ENCODE peak calls at places on chromosomes 1 and 21, in six cellular contexts. W is MM.1S, K is esophagus muscularis mucosa, A is HAP-1, M is esophagus squamous epithelium, E is heart right ventricle. T is an unnamed sample.

GRCh38 chr1:50080904-50081586 is 27.7 kb upstream of the ELAVL4 start:
- DNase-seq in K (no peak), W (peak; percentile 51), E (no peak), M (no peak), A (peak; percentile 14), T (no peak)

GRCh38 chr1:208025036-208025435 is 114.1 kb upstream of the CD34 start:
- DNase-seq in A (no peak), W (no peak), E (peak; percentile 34), M (no peak), K (no peak), T (no peak)

GRCh38 chr1:98044071-98044697 is 123.3 kb upstream of the DPYD start:
- DNase-seq in E (no peak), W (no peak), M (no peak), A (no peak), K (no peak), T (no peak)

GRCh38 chr21:31030367-31031106 is 7.7 kb downstream of the KRTAP19-8 start:
- DNase-seq in A (no peak), K (no peak), W (peak; percentile 27), M (no peak), E (no peak), T (no peak)

GRCh38 chr1:175172503-175172902 is 20.1 kb downstream of the KIAA0040 start:
- DNase-seq in A (no peak), W (no peak), K (no peak), M (no peak), E (no peak), T (no peak)

GRCh38 chr1:36328713-36329112 is 5.3 kb upstream of the EVA1B start:
- DNase-seq in A (no peak), K (no peak), E (no peak), M (no peak), W (no peak), T (no peak)

GRCh38 chr1:201016943-201017827 is 6.3 kb downstream of the KIF21B start:
- DNase-seq in M (no peak), A (no peak), K (no peak), E (no peak), W (no peak), T (no peak)

GRCh38 chr1:206037521-206037920 is 13.8 kb upstream of the CTSE start:
- DNase-seq in W (peak; percentile 24), K (no peak), M (no peak), A (no peak), E (no peak), T (no peak)

GRCh38 chr1:215599418-215599817 is 32.3 kb downstream of the KCTD3 start:
- DNase-seq in A (no peak), E (no peak), W (no peak), M (no peak), K (no peak), T (no peak)

GRCh38 chr1:220184503-220184902 is 87.8 kb downstream of the RAB3GAP2 start:
- DNase-seq in A (no peak), W (no peak), K (no peak), E (no peak), M (no peak), T (no peak)

GRCh38 chr1:151568626-151569088 is 28.5 kb downstream of the TUFT1 start:
- DNase-seq in W (no peak), M (no peak), K (no peak), E (no peak), A (no peak), T (peak; percentile 52)

GRCh38 chr1:16129316-16129715 is 26.6 kb downstream of the EPHA2 start:
- DNase-seq in W (no peak), K (no peak), A (no peak), E (no peak), M (no peak), T (no peak)

GRCh38 chr1:51671527-51672325 is 54.8 kb downstream of the OSBPL9 start:
- DNase-seq in E (no peak), W (no peak), K (no peak), M (no peak), A (no peak), T (no peak)

GRCh38 chr1:59214764-59215208 is 82.1 kb upstream of the FGGY start:
- DNase-seq in W (no peak), A (no peak), K (no peak), E (no peak), M (no peak), T (no peak)

GRCh38 chr21:32612075-32612998 is at the start of gene CFAP298:
- DNase-seq in K (peak; percentile 97), M (peak; percentile 39), W (peak; percentile 95), A (peak; percentile 90), E (peak; percentile 91), T (peak; percentile 94)

GRCh38 chr1:89198081-89198480 is 661 bp downstream of the GBP4 start:
- DNase-seq in M (no peak), E (no peak), W (no peak), K (no peak), A (no peak), T (no peak)

GRCh38 chr1:15249032-15249601 is 2.1 kb downstream of the FHAD1 start:
- DNase-seq in A (no peak), E (no peak), K (no peak), W (peak; percentile 93), M (no peak), T (peak; percentile 44)

GRCh38 chr1:206979379-206980043 is 9.3 kb upstream of the FCAMR start:
- DNase-seq in A (peak; percentile 36), M (no peak), K (no peak), E (no peak), W (peak; percentile 37), T (no peak)

DNA sequence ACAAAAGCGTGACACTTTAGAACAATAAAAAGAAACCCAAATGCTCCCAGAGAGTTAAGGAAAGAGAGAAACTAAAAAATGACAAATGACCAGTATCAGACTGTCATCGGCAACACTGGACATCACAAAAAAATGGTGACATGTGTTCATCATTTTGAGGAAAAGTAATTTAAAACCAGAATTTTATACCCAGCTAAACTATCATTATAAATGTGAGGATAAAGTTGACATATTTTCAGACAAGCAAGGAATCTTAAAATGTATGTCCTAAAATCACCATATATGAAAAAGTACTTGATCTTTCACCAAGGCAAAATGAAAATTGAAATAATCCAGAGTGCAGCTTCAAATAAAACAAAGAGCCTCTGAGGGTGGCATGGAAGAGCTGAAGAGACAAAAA is 1.3 kb upstream of the KRTAP10-11 start:
- DNase-seq in M (no peak), K (no peak), E (no peak), A (no peak), W (no peak), T (no peak)
- H3K9me3 ChIP-seq in M (no peaks in the 10 kb centered on the region), K (peaks cover 4% of the 10 kb centered on the region), E (no peaks in the 10 kb centered on the region), A (no peaks in the 10 kb centered on the region), W (no peaks in the 10 kb centered on the region), T (peaks cover 27% of the 10 kb centered on the region)

GRCh38 chr1:22089134-22089571 is 36.6 kb downstream of the CDC42 start:
- DNase-seq in K (no peak), A (no peak), M (no peak), E (no peak), W (no peak), T (no peak)

GRCh38 chr1:22093513-22093912 is 41.0 kb downstream of the CDC42 start:
- DNase-seq in K (no peak), A (no peak), W (no peak), E (no peak), M (no peak), T (no peak)

DNA sequence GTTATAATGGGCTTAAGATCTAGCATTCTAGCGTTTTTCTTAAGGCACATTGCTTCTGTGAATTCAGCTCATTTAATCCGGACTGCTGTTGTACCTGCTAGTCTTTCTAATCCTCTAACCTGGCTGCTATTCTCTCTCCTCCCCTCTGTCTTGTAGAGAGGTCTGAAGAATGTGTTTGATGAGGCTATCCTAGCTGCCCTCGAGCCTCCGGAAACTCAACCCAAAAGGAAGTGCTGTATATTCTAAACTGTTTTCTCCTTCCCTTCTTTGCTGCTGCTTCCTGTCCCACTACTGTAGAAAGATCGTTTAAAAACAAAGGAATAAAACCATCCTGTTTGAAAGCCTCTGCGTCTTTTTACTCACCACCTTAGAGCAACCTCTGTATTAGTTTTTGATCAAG is 37.3 kb downstream of the CDC42 start:
- DNase-seq in K (no peak), M (no peak), E (no peak), W (no peak), A (no peak), T (peak; percentile 12)
- H3K4me3 ChIP-seq in K (peak overlapping the region; percentile 16), M (no peak overlapping the region), E (no peak overlapping the region), W (no peak overlapping the region), A (no peak overlapping the region), T (peak overlapping the region; percentile 83)

GRCh38 chr1:234970731-234971476 is 157.7 kb downstream of the TOMM20 start:
- DNase-seq in E (peak; percentile 75), A (peak; percentile 29), W (no peak), K (no peak), M (no peak), T (no peak)
- H3K4me1 ChIP-seq in E (peaks cover 52% of the 10 kb centered on the region), A (peaks cover 3% of the 10 kb centered on the region), W (no peaks in the 10 kb centered on the region), K (peaks cover 50% of the 10 kb centered on the region), M (peaks cover 71% of the 10 kb centered on the region), T (peaks cover 29% of the 10 kb centered on the region)

GRCh38 chr1:227574926-227575325 is 11.6 kb downstream of the ZNF678 start:
- DNase-seq in M (no peak), E (no peak), A (no peak), K (no peak), W (no peak), T (no peak)
- H3K9me3 ChIP-seq in M (no peaks in the 10 kb centered on the region), E (no peaks in the 10 kb centered on the region), A (peaks cover 7% of the 10 kb centered on the region), K (no peaks in the 10 kb centered on the region), W (no peaks in the 10 kb centered on the region), T (peaks cover 41% of the 10 kb centered on the region)

GRCh38 chr1:25432749-25433388 is 2.2 kb downstream of the MACO1 start:
- DNase-seq in A (no peak), E (no peak), K (no peak), W (no peak), M (no peak), T (no peak)

GRCh38 chr1:25432364-25432719 is 1.6 kb downstream of the MACO1 start:
- DNase-seq in W (no peak), A (no peak), M (no peak), K (no peak), E (no peak), T (no peak)

GRCh38 chr1:25433389-25434186 is 2.9 kb downstream of the MACO1 start:
- DNase-seq in E (no peak), K (no peak), W (no peak), A (no peak), M (no peak), T (no peak)

GRCh38 chr1:25437672-25438071 is 7.0 kb downstream of the MACO1 start:
- DNase-seq in M (no peak), W (no peak), K (no peak), A (no peak), E (no peak), T (no peak)

DNA sequence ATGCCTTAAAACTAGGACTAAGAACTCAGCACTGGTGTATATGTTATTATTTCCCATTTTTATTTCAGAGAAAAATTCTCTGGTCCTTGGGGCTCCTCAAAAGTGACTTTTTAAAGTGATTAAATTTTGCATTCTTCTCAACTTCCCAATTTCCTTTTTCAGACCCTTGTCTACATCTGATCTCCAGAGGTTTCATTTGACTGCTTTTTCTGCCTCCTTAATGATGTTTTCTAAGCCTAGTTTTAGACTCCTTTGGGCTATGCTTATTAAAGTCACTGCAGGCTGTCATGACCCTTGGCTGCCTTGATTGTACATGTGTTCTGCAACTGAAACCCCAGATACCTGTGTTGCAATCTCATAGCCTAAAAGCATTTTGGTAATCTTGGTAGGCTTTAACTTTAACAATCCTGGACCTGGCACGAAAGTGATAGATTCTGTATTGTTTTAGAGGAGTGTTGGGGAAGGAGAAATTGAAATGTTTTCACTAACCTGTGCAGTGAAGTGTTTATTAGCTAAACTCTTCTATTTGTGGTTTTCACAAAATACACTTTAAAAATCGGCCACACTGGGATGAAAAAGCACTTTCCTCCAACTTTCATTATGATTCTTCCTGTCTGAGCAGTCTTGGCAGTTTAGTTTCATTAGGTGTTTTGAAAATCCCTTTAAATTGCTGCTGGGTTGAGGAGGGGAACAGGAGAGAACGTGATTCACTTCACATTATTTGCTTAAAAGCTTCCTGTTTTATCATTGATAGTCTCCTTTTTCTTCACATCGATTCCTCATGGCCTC is 4.8 kb downstream of the MACO1 start:
- DNase-seq in M (no peak), E (no peak), K (no peak), A (no peak), W (peak; percentile 37), T (no peak)
- H3K4me3 ChIP-seq in M (no peak overlapping the region), E (no peak overlapping the region), K (peak overlapping the region; percentile 23), A (no peak overlapping the region), W (no peak overlapping the region), T (peak overlapping the region; percentile 39)

T was measured in CD4-positive, CD25-positive, alpha-beta regulatory T cell.